ENCODE peak calls at places on chromosomes 6 and 20, in four cellular contexts. I, G, M and A are unnamed samples. For H3K4me1, the result is how much of the 10 kb centered on the place peaks cover.

GRCh38 chr6:48826318-48826595 is 636.8 kb downstream of the MMUT start:
- DNase-seq in I (no peak), G (no peak), M (no peak), A (no peak)

GRCh38 chr6:39452306-39452705 is 129.8 kb upstream of the KCNK16 start:
- DNase-seq in I (no peak), G (no peak), M (no peak), A (no peak)

GRCh38 chr6:107819976-107820551 is 4.0 kb downstream of the SCML4 start:
- DNase-seq in I (no peak), G (no peak), M (peak), A (peak)

GRCh38 chr20:57432874-57433491 is 41.8 kb downstream of the RBM38 start:
- DNase-seq in I (peak), G (no peak), M (no peak), A (no peak)

GRCh38 chr20:17468073-17468840 is 62.9 kb downstream of the BFSP1 start:
- DNase-seq in I (no peak), G (no peak), M (peak), A (no peak)

GRCh38 chr20:7313047-7313446 is 545.6 kb downstream of the BMP2 start:
- DNase-seq in I (no peak), G (no peak), M (no peak), A (no peak)

GRCh38 chr6:15536201-15536955 is 126.5 kb downstream of the DTNBP1 start:
- DNase-seq in I (no peak), G (no peak), M (peak), A (no peak)

GRCh38 chr20:50868509-50869495 is 62.4 kb downstream of the ADNP start:
- DNase-seq in I (no peak), G (peak), M (no peak), A (no peak)

GRCh38 chr6:27091661-27092315 is 155.7 kb upstream of the PRSS16 start:
- DNase-seq in I (peak), G (peak), M (peak), A (peak)

GRCh38 chr6:88422831-88423230 is 256.7 kb upstream of the CNR1 start:
- DNase-seq in I (no peak), G (no peak), M (no peak), A (peak)

GRCh38 chr6:138005846-138006245 is 101.4 kb downstream of the PERP start:
- DNase-seq in I (no peak), G (no peak), M (no peak), A (no peak)

GRCh38 chr6:106122306-106122940 is 36.3 kb downstream of the PRDM1 start:
- DNase-seq in I (no peak), G (no peak), M (no peak), A (no peak)

GRCh38 chr6:34339971-34340370 is 52.5 kb downstream of the NUDT3 start:
- DNase-seq in I (no peak), G (no peak), M (no peak), A (no peak)
- H3K4me1 ChIP-seq in I (under half), G (under half), M (under half), A (under half)

GRCh38 chr6:83152913-83153312 is 40.2 kb downstream of the PGM3 start:
- DNase-seq in I (no peak), G (no peak), M (no peak), A (no peak)
- TF ChIP-seq SUZ12 in I (no peak), G (no peak), M (no peak), A (no peak)

GRCh38 chr6:44073612-44074382 is 53.5 kb downstream of the MRPL14 start:
- DNase-seq in I (no peak), G (no peak), M (peak), A (no peak)
- H3K4me3 ChIP-seq in I (peak), G (peak), M (peak), A (peak)

GRCh38 chr20:48716541-48716940 is 111.3 kb downstream of the PREX1 start:
- DNase-seq in I (no peak), G (no peak), M (no peak), A (no peak)

GRCh38 chr20:48718914-48719578 is 108.8 kb downstream of the PREX1 start:
- DNase-seq in I (no peak), G (no peak), M (no peak), A (no peak)

GRCh38 chr20:48717095-48717958 is 110.5 kb downstream of the PREX1 start:
- DNase-seq in I (peak), G (no peak), M (no peak), A (no peak)

GRCh38 chr20:48716086-48716485 is 111.7 kb downstream of the PREX1 start:
- DNase-seq in I (no peak), G (no peak), M (no peak), A (no peak)

DNA sequence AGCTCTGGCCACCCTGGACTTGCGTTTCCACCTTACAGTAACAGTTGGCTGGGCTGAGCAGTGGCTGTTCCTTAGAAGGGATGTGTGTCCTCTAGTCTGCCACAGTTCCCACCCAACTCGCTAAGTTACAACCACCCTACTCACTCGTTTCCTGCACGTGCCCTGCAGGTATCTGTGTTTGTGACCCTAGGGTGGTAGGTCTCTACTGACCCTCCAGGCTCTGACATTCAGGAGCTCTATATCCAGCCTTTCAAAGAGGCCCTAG is 109.9 kb downstream of the PREX1 start:
- DNase-seq in I (no peak), G (no peak), M (no peak), A (no peak)
- H3K4me1 ChIP-seq in I (half or more), G (under half), M (under half), A (under half)

DNA sequence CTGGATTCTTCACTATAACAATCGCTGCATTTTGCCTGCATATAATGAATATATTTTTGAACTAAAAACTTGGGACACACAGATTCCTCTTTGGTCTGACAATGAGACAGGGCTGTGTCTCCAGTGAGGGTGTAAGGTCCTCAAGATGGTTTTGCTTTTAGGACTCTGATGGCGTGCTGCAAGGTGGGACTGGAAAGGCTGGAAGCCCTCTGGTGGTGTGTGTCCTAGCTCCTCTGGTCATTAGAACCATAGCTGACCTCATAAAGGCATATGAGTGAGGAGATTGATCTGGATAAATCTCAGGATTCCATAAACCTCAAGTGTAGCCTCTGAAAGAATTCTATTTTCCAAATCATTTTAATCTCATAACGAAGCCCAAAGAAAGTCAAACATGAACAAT is 108.4 kb upstream of the ASF1A start:
- DNase-seq in I (no peak), G (no peak), M (no peak), A (no peak)
- TF ChIP-seq SUZ12 in I (no peak), G (no peak), M (no peak), A (no peak)

DNA sequence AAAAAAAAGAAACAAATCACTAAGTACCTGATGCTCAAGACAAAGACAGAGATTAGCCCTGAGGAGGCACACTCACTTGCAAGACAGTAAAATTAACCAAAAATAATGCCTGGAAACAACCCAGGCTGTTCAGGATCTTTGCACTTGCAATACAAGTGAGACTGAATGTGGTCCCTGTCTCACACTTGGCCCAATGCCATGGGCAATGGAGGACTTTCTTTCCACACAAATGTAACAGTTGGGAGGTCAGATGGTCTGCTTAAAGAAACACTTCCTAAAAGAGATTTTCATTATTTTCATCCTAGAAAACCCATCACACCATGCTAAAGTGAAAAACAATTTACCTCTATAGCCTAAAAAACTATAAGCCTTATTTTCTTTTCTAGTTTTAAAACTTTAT is 16.2 kb downstream of the STAU1 start:
- DNase-seq in I (no peak), G (no peak), M (no peak), A (no peak)
- H3K4me3 ChIP-seq in I (no peak), G (no peak), M (no peak), A (no peak)

DNA sequence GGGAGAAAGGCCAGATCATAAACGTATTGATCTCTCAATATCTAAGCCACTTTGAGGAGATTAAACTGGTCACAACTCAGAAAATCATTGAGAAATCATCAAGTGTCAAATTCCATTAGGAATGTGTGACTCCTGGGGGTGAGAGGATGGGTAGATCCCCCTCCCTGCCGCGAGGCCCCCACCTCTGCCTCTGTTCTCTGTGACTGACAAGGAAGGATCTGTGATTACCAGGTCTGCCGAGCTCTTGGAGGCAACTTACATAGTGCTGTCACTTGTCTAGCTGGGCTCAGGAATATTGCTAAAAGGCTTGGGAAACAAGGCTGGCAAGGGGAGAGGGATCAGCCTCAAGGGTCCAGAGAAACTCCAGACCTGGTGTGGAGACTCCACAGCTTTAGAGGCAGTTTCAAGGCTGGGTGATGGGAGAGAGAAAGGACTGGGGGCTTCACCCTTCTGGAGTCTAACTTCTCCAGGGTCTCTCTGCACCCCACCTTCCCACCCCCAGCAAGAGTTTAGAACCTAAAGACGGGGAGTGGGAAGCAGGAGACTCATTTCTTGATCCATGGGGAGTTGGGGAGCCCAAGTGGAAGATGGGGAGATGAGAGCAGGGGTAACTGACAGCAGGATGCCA is 11.6 kb upstream of the ARMC12 start:
- DNase-seq in I (no peak), G (no peak), M (no peak), A (no peak)
- H3K4me1 ChIP-seq in I (under half), G (half or more), M (under half), A (under half)

GRCh38 chr6:33631971-33632585 is 11.0 kb downstream of the ITPR3 start:
- DNase-seq in I (no peak), G (no peak), M (no peak), A (no peak)
- TF ChIP-seq SUZ12 in I (no peak), G (no peak), M (no peak), A (no peak)

GRCh38 chr20:19433371-19434316 is 221.2 kb downstream of the SLC24A3 start:
- DNase-seq in I (no peak), G (no peak), M (no peak), A (no peak)

GRCh38 chr20:19431906-19432305 is 219.5 kb downstream of the SLC24A3 start:
- DNase-seq in I (no peak), G (no peak), M (no peak), A (no peak)

GRCh38 chr20:19431308-19431685 is 218.9 kb downstream of the SLC24A3 start:
- DNase-seq in I (no peak), G (no peak), M (peak), A (no peak)

GRCh38 chr20:19438488-19438887 is 226.0 kb downstream of the SLC24A3 start:
- DNase-seq in I (no peak), G (no peak), M (no peak), A (no peak)

GRCh38 chr20:19435820-19436219 is 223.4 kb downstream of the SLC24A3 start:
- DNase-seq in I (no peak), G (no peak), M (no peak), A (no peak)
- H3K4me3 ChIP-seq in I (no peak), G (no peak), M (no peak), A (no peak)